ENCODE peak calls at places on chromosomes 6 and 20, in nine cellular contexts. One of them, this sample, is unnamed.

GRCh38 chr20:64077876-64078551 is 1.3 kb downstream of the RGS19 start:
- DNase-seq in NCI-H1436 treated with DMSO at 0.1 percent for 48 hours: no peak
- DNase-seq in RWPE1: no peak
- DNase-seq in stimulated activated naive CD8-positive, alpha-beta T cell treated with anti-CD3 and anti-CD28 coated beads, Interleukin-15, Interleukin-2, amounts not matched to agents 100 U/mL and 50 U/mL, for 24 hours: peak; percentile 67
- DNase-seq in NCI-H1105 treated with DMSO at 0.1 percent for 48 hours: no peak
- DNase-seq in small intestine: no peak
- DNase-seq in HFFc6: no peak
- DNase-seq in DMS153: no peak
- DNase-seq in GM20000: peak; percentile 58
- DNase-seq in this sample: no peak

GRCh38 chr6:106275692-106276091 is 49.9 kb downstream of the ATG5 start:
- DNase-seq in NCI-H1436 treated with DMSO at 0.1 percent for 48 hours: no peak
- DNase-seq in RWPE1: no peak
- DNase-seq in stimulated activated naive CD8-positive, alpha-beta T cell treated with anti-CD3 and anti-CD28 coated beads, Interleukin-15, Interleukin-2, amounts not matched to agents 100 U/mL and 50 U/mL, for 24 hours: no peak
- DNase-seq in NCI-H1105 treated with DMSO at 0.1 percent for 48 hours: no peak
- DNase-seq in small intestine: no peak
- DNase-seq in HFFc6: peak; percentile 50
- DNase-seq in DMS153: no peak
- DNase-seq in GM20000: no peak
- DNase-seq in this sample: no peak

GRCh38 chr6:90068835-90069478 is 174.7 kb downstream of the GJA10 start:
- DNase-seq in NCI-H1436 treated with DMSO at 0.1 percent for 48 hours: no peak
- DNase-seq in RWPE1: no peak
- DNase-seq in stimulated activated naive CD8-positive, alpha-beta T cell treated with anti-CD3 and anti-CD28 coated beads, Interleukin-15, Interleukin-2, amounts not matched to agents 100 U/mL and 50 U/mL, for 24 hours: no peak
- DNase-seq in NCI-H1105 treated with DMSO at 0.1 percent for 48 hours: no peak
- DNase-seq in small intestine: no peak
- DNase-seq in HFFc6: no peak
- DNase-seq in DMS153: no peak
- DNase-seq in GM20000: no peak
- DNase-seq in this sample: no peak

GRCh38 chr20:4283011-4283410 is 267.7 kb upstream of the RNF24 start:
- DNase-seq in NCI-H1436 treated with DMSO at 0.1 percent for 48 hours: no peak
- DNase-seq in RWPE1: no peak
- DNase-seq in stimulated activated naive CD8-positive, alpha-beta T cell treated with anti-CD3 and anti-CD28 coated beads, Interleukin-15, Interleukin-2, amounts not matched to agents 100 U/mL and 50 U/mL, for 24 hours: no peak
- DNase-seq in NCI-H1105 treated with DMSO at 0.1 percent for 48 hours: no peak
- DNase-seq in small intestine: no peak
- DNase-seq in HFFc6: peak; percentile 37
- DNase-seq in DMS153: no peak
- DNase-seq in GM20000: no peak
- DNase-seq in this sample: no peak

GRCh38 chr20:47761478-47762047 is 23.7 kb downstream of the SULF2 start:
- DNase-seq in NCI-H1436 treated with DMSO at 0.1 percent for 48 hours: no peak
- DNase-seq in RWPE1: no peak
- DNase-seq in stimulated activated naive CD8-positive, alpha-beta T cell treated with anti-CD3 and anti-CD28 coated beads, Interleukin-15, Interleukin-2, amounts not matched to agents 100 U/mL and 50 U/mL, for 24 hours: no peak
- DNase-seq in NCI-H1105 treated with DMSO at 0.1 percent for 48 hours: no peak
- DNase-seq in small intestine: no peak
- DNase-seq in HFFc6: no peak
- DNase-seq in DMS153: peak; percentile 38
- DNase-seq in GM20000: no peak
- DNase-seq in this sample: no peak

GRCh38 chr20:59390437-59390836 is 90.0 kb downstream of the EDN3 start:
- DNase-seq in NCI-H1436 treated with DMSO at 0.1 percent for 48 hours: no peak
- DNase-seq in RWPE1: no peak
- DNase-seq in stimulated activated naive CD8-positive, alpha-beta T cell treated with anti-CD3 and anti-CD28 coated beads, Interleukin-15, Interleukin-2, amounts not matched to agents 100 U/mL and 50 U/mL, for 24 hours: no peak
- DNase-seq in NCI-H1105 treated with DMSO at 0.1 percent for 48 hours: no peak
- DNase-seq in small intestine: no peak
- DNase-seq in HFFc6: no peak
- DNase-seq in DMS153: no peak
- DNase-seq in GM20000: no peak
- DNase-seq in this sample: no peak

GRCh38 chr20:50477260-50477659 is 32.9 kb upstream of the PTPN1 start:
- DNase-seq in NCI-H1436 treated with DMSO at 0.1 percent for 48 hours: no peak
- DNase-seq in RWPE1: no peak
- DNase-seq in stimulated activated naive CD8-positive, alpha-beta T cell treated with anti-CD3 and anti-CD28 coated beads, Interleukin-15, Interleukin-2, amounts not matched to agents 100 U/mL and 50 U/mL, for 24 hours: no peak
- DNase-seq in NCI-H1105 treated with DMSO at 0.1 percent for 48 hours: no peak
- DNase-seq in small intestine: no peak
- DNase-seq in HFFc6: no peak
- DNase-seq in DMS153: no peak
- DNase-seq in GM20000: no peak
- DNase-seq in this sample: no peak

GRCh38 chr20:25136643-25137559 is 55.0 kb upstream of the VSX1 start:
- DNase-seq in NCI-H1436 treated with DMSO at 0.1 percent for 48 hours: no peak
- DNase-seq in RWPE1: peak; percentile 67
- DNase-seq in stimulated activated naive CD8-positive, alpha-beta T cell treated with anti-CD3 and anti-CD28 coated beads, Interleukin-15, Interleukin-2, amounts not matched to agents 100 U/mL and 50 U/mL, for 24 hours: no peak
- DNase-seq in NCI-H1105 treated with DMSO at 0.1 percent for 48 hours: no peak
- DNase-seq in small intestine: peak; percentile 7
- DNase-seq in HFFc6: peak; percentile 92
- DNase-seq in DMS153: no peak
- DNase-seq in GM20000: no peak
- DNase-seq in this sample: no peak

GRCh38 chr6:160933256-160933655 is 58.3 kb upstream of the MAP3K4 start:
- DNase-seq in NCI-H1436 treated with DMSO at 0.1 percent for 48 hours: no peak
- DNase-seq in RWPE1: no peak
- DNase-seq in stimulated activated naive CD8-positive, alpha-beta T cell treated with anti-CD3 and anti-CD28 coated beads, Interleukin-15, Interleukin-2, amounts not matched to agents 100 U/mL and 50 U/mL, for 24 hours: no peak
- DNase-seq in NCI-H1105 treated with DMSO at 0.1 percent for 48 hours: no peak
- DNase-seq in small intestine: no peak
- DNase-seq in HFFc6: no peak
- DNase-seq in DMS153: no peak
- DNase-seq in GM20000: no peak
- DNase-seq in this sample: no peak

GRCh38 chr6:32047855-32048766 is 9.9 kb downstream of the CYP21A2 start:
- DNase-seq in NCI-H1436 treated with DMSO at 0.1 percent for 48 hours: no peak
- DNase-seq in RWPE1: peak; percentile 66
- DNase-seq in stimulated activated naive CD8-positive, alpha-beta T cell treated with anti-CD3 and anti-CD28 coated beads, Interleukin-15, Interleukin-2, amounts not matched to agents 100 U/mL and 50 U/mL, for 24 hours: peak; percentile 80
- DNase-seq in NCI-H1105 treated with DMSO at 0.1 percent for 48 hours: peak; percentile 0
- DNase-seq in small intestine: peak; percentile 79
- DNase-seq in HFFc6: peak; percentile 23
- DNase-seq in DMS153: peak; percentile 6
- DNase-seq in GM20000: peak; percentile 84
- DNase-seq in this sample: no peak

GRCh38 chr6:141291322-141291721 is 841.4 kb upstream of the GJE1 start:
- DNase-seq in NCI-H1436 treated with DMSO at 0.1 percent for 48 hours: no peak
- DNase-seq in RWPE1: no peak
- DNase-seq in stimulated activated naive CD8-positive, alpha-beta T cell treated with anti-CD3 and anti-CD28 coated beads, Interleukin-15, Interleukin-2, amounts not matched to agents 100 U/mL and 50 U/mL, for 24 hours: no peak
- DNase-seq in NCI-H1105 treated with DMSO at 0.1 percent for 48 hours: no peak
- DNase-seq in small intestine: no peak
- DNase-seq in HFFc6: no peak
- DNase-seq in DMS153: no peak
- DNase-seq in GM20000: no peak
- DNase-seq in this sample: no peak

GRCh38 chr6:69627625-69628024 is 169.2 kb downstream of the LMBRD1 start:
- DNase-seq in NCI-H1436 treated with DMSO at 0.1 percent for 48 hours: no peak
- DNase-seq in RWPE1: no peak
- DNase-seq in stimulated activated naive CD8-positive, alpha-beta T cell treated with anti-CD3 and anti-CD28 coated beads, Interleukin-15, Interleukin-2, amounts not matched to agents 100 U/mL and 50 U/mL, for 24 hours: no peak
- DNase-seq in NCI-H1105 treated with DMSO at 0.1 percent for 48 hours: no peak
- DNase-seq in small intestine: no peak
- DNase-seq in HFFc6: no peak
- DNase-seq in DMS153: no peak
- DNase-seq in GM20000: no peak
- DNase-seq in this sample: no peak

GRCh38 chr6:12851123-12851695 is 134.6 kb downstream of the PHACTR1 start:
- DNase-seq in NCI-H1436 treated with DMSO at 0.1 percent for 48 hours: no peak
- DNase-seq in RWPE1: no peak
- DNase-seq in stimulated activated naive CD8-positive, alpha-beta T cell treated with anti-CD3 and anti-CD28 coated beads, Interleukin-15, Interleukin-2, amounts not matched to agents 100 U/mL and 50 U/mL, for 24 hours: no peak
- DNase-seq in NCI-H1105 treated with DMSO at 0.1 percent for 48 hours: no peak
- DNase-seq in small intestine: no peak
- DNase-seq in HFFc6: peak; percentile 28
- DNase-seq in DMS153: no peak
- DNase-seq in GM20000: no peak
- DNase-seq in this sample: no peak

GRCh38 chr20:17461941-17462340 is 69.2 kb downstream of the BFSP1 start:
- DNase-seq in NCI-H1436 treated with DMSO at 0.1 percent for 48 hours: no peak
- DNase-seq in RWPE1: no peak
- DNase-seq in stimulated activated naive CD8-positive, alpha-beta T cell treated with anti-CD3 and anti-CD28 coated beads, Interleukin-15, Interleukin-2, amounts not matched to agents 100 U/mL and 50 U/mL, for 24 hours: no peak
- DNase-seq in NCI-H1105 treated with DMSO at 0.1 percent for 48 hours: no peak
- DNase-seq in small intestine: no peak
- DNase-seq in HFFc6: no peak
- DNase-seq in DMS153: no peak
- DNase-seq in GM20000: no peak
- DNase-seq in this sample: no peak

GRCh38 chr20:33377366-33377765 is 24.0 kb downstream of the CDK5RAP1 start:
- DNase-seq in NCI-H1436 treated with DMSO at 0.1 percent for 48 hours: no peak
- DNase-seq in RWPE1: no peak
- DNase-seq in stimulated activated naive CD8-positive, alpha-beta T cell treated with anti-CD3 and anti-CD28 coated beads, Interleukin-15, Interleukin-2, amounts not matched to agents 100 U/mL and 50 U/mL, for 24 hours: no peak
- DNase-seq in NCI-H1105 treated with DMSO at 0.1 percent for 48 hours: no peak
- DNase-seq in small intestine: no peak
- DNase-seq in HFFc6: no peak
- DNase-seq in DMS153: no peak
- DNase-seq in GM20000: no peak
- DNase-seq in this sample: no peak

GRCh38 chr6:6964675-6965074 is 143.1 kb upstream of the RREB1 start:
- DNase-seq in NCI-H1436 treated with DMSO at 0.1 percent for 48 hours: no peak
- DNase-seq in RWPE1: no peak
- DNase-seq in stimulated activated naive CD8-positive, alpha-beta T cell treated with anti-CD3 and anti-CD28 coated beads, Interleukin-15, Interleukin-2, amounts not matched to agents 100 U/mL and 50 U/mL, for 24 hours: no peak
- DNase-seq in NCI-H1105 treated with DMSO at 0.1 percent for 48 hours: no peak
- DNase-seq in small intestine: no peak
- DNase-seq in HFFc6: no peak
- DNase-seq in DMS153: no peak
- DNase-seq in GM20000: no peak
- DNase-seq in this sample: no peak

GRCh38 chr20:8693709-8694108 is 375.2 kb upstream of the PLCB4 start:
- DNase-seq in NCI-H1436 treated with DMSO at 0.1 percent for 48 hours: no peak
- DNase-seq in RWPE1: peak; percentile 3
- DNase-seq in stimulated activated naive CD8-positive, alpha-beta T cell treated with anti-CD3 and anti-CD28 coated beads, Interleukin-15, Interleukin-2, amounts not matched to agents 100 U/mL and 50 U/mL, for 24 hours: no peak
- DNase-seq in NCI-H1105 treated with DMSO at 0.1 percent for 48 hours: no peak
- DNase-seq in small intestine: no peak
- DNase-seq in HFFc6: peak; percentile 93
- DNase-seq in DMS153: no peak
- DNase-seq in GM20000: no peak
- DNase-seq in this sample: no peak

GRCh38 chr6:150723857-150724256 is 124.2 kb downstream of the PLEKHG1 start:
- DNase-seq in NCI-H1436 treated with DMSO at 0.1 percent for 48 hours: no peak
- DNase-seq in RWPE1: no peak
- DNase-seq in stimulated activated naive CD8-positive, alpha-beta T cell treated with anti-CD3 and anti-CD28 coated beads, Interleukin-15, Interleukin-2, amounts not matched to agents 100 U/mL and 50 U/mL, for 24 hours: no peak
- DNase-seq in NCI-H1105 treated with DMSO at 0.1 percent for 48 hours: no peak
- DNase-seq in small intestine: no peak
- DNase-seq in HFFc6: no peak
- DNase-seq in DMS153: no peak
- DNase-seq in GM20000: no peak
- DNase-seq in this sample: no peak

GRCh38 chr20:1286267-1287036 is 20.4 kb downstream of the SNPH start:
- DNase-seq in NCI-H1436 treated with DMSO at 0.1 percent for 48 hours: no peak
- DNase-seq in RWPE1: no peak
- DNase-seq in stimulated activated naive CD8-positive, alpha-beta T cell treated with anti-CD3 and anti-CD28 coated beads, Interleukin-15, Interleukin-2, amounts not matched to agents 100 U/mL and 50 U/mL, for 24 hours: no peak
- DNase-seq in NCI-H1105 treated with DMSO at 0.1 percent for 48 hours: no peak
- DNase-seq in small intestine: no peak
- DNase-seq in HFFc6: no peak
- DNase-seq in DMS153: no peak
- DNase-seq in GM20000: no peak
- DNase-seq in this sample: no peak

GRCh38 chr6:114747995-114748625 is 405.3 kb upstream of the HS3ST5 start:
- DNase-seq in NCI-H1436 treated with DMSO at 0.1 percent for 48 hours: peak; percentile 4
- DNase-seq in RWPE1: peak; percentile 9
- DNase-seq in stimulated activated naive CD8-positive, alpha-beta T cell treated with anti-CD3 and anti-CD28 coated beads, Interleukin-15, Interleukin-2, amounts not matched to agents 100 U/mL and 50 U/mL, for 24 hours: peak; percentile 38
- DNase-seq in NCI-H1105 treated with DMSO at 0.1 percent for 48 hours: peak; percentile 50
- DNase-seq in small intestine: peak; percentile 16
- DNase-seq in HFFc6: peak; percentile 41
- DNase-seq in DMS153: no peak
- DNase-seq in GM20000: peak; percentile 19
- DNase-seq in this sample: peak; percentile 39

GRCh38 chr20:23085415-23086055 is 589 bp downstream of the CD93 start:
- DNase-seq in NCI-H1436 treated with DMSO at 0.1 percent for 48 hours: no peak
- DNase-seq in RWPE1: no peak
- DNase-seq in stimulated activated naive CD8-positive, alpha-beta T cell treated with anti-CD3 and anti-CD28 coated beads, Interleukin-15, Interleukin-2, amounts not matched to agents 100 U/mL and 50 U/mL, for 24 hours: no peak
- DNase-seq in NCI-H1105 treated with DMSO at 0.1 percent for 48 hours: no peak
- DNase-seq in small intestine: no peak
- DNase-seq in HFFc6: no peak
- DNase-seq in DMS153: no peak
- DNase-seq in GM20000: no peak
- DNase-seq in this sample: no peak

GRCh38 chr20:60459212-60459611 is 501.0 kb downstream of the CDH26 start:
- DNase-seq in NCI-H1436 treated with DMSO at 0.1 percent for 48 hours: no peak
- DNase-seq in RWPE1: no peak
- DNase-seq in stimulated activated naive CD8-positive, alpha-beta T cell treated with anti-CD3 and anti-CD28 coated beads, Interleukin-15, Interleukin-2, amounts not matched to agents 100 U/mL and 50 U/mL, for 24 hours: no peak
- DNase-seq in NCI-H1105 treated with DMSO at 0.1 percent for 48 hours: no peak
- DNase-seq in small intestine: no peak
- DNase-seq in HFFc6: no peak
- DNase-seq in DMS153: no peak
- DNase-seq in GM20000: no peak
- DNase-seq in this sample: no peak

GRCh38 chr6:142350309-142350708 is 48.5 kb downstream of the ADGRG6 start:
- DNase-seq in NCI-H1436 treated with DMSO at 0.1 percent for 48 hours: no peak
- DNase-seq in RWPE1: no peak
- DNase-seq in stimulated activated naive CD8-positive, alpha-beta T cell treated with anti-CD3 and anti-CD28 coated beads, Interleukin-15, Interleukin-2, amounts not matched to agents 100 U/mL and 50 U/mL, for 24 hours: no peak
- DNase-seq in NCI-H1105 treated with DMSO at 0.1 percent for 48 hours: no peak
- DNase-seq in small intestine: no peak
- DNase-seq in HFFc6: no peak
- DNase-seq in DMS153: no peak
- DNase-seq in GM20000: no peak
- DNase-seq in this sample: no peak

GRCh38 chr6:11161031-11161966 is 49.8 kb upstream of the ERVFRD-1 start:
- DNase-seq in NCI-H1436 treated with DMSO at 0.1 percent for 48 hours: no peak
- DNase-seq in RWPE1: no peak
- DNase-seq in stimulated activated naive CD8-positive, alpha-beta T cell treated with anti-CD3 and anti-CD28 coated beads, Interleukin-15, Interleukin-2, amounts not matched to agents 100 U/mL and 50 U/mL, for 24 hours: no peak
- DNase-seq in NCI-H1105 treated with DMSO at 0.1 percent for 48 hours: no peak
- DNase-seq in small intestine: no peak
- DNase-seq in HFFc6: peak; percentile 26
- DNase-seq in DMS153: no peak
- DNase-seq in GM20000: no peak
- DNase-seq in this sample: no peak

GRCh38 chr6:46850781-46851180 is 57.6 kb downstream of the MEP1A start:
- DNase-seq in NCI-H1436 treated with DMSO at 0.1 percent for 48 hours: no peak
- DNase-seq in RWPE1: no peak
- DNase-seq in stimulated activated naive CD8-positive, alpha-beta T cell treated with anti-CD3 and anti-CD28 coated beads, Interleukin-15, Interleukin-2, amounts not matched to agents 100 U/mL and 50 U/mL, for 24 hours: no peak
- DNase-seq in NCI-H1105 treated with DMSO at 0.1 percent for 48 hours: no peak
- DNase-seq in small intestine: no peak
- DNase-seq in HFFc6: no peak
- DNase-seq in DMS153: no peak
- DNase-seq in GM20000: no peak
- DNase-seq in this sample: no peak

GRCh38 chr20:20211274-20211987 is 156.5 kb upstream of the INSM1 start:
- DNase-seq in NCI-H1436 treated with DMSO at 0.1 percent for 48 hours: no peak
- DNase-seq in RWPE1: no peak
- DNase-seq in stimulated activated naive CD8-positive, alpha-beta T cell treated with anti-CD3 and anti-CD28 coated beads, Interleukin-15, Interleukin-2, amounts not matched to agents 100 U/mL and 50 U/mL, for 24 hours: no peak
- DNase-seq in NCI-H1105 treated with DMSO at 0.1 percent for 48 hours: peak; percentile 30
- DNase-seq in small intestine: peak; percentile 30
- DNase-seq in HFFc6: peak; percentile 59
- DNase-seq in DMS153: no peak
- DNase-seq in GM20000: no peak
- DNase-seq in this sample: peak; percentile 78

GRCh38 chr6:38187688-38188590 is 368.4 kb downstream of the ZFAND3 start:
- DNase-seq in NCI-H1436 treated with DMSO at 0.1 percent for 48 hours: no peak
- DNase-seq in RWPE1: no peak
- DNase-seq in stimulated activated naive CD8-positive, alpha-beta T cell treated with anti-CD3 and anti-CD28 coated beads, Interleukin-15, Interleukin-2, amounts not matched to agents 100 U/mL and 50 U/mL, for 24 hours: no peak
- DNase-seq in NCI-H1105 treated with DMSO at 0.1 percent for 48 hours: no peak
- DNase-seq in small intestine: no peak
- DNase-seq in HFFc6: no peak
- DNase-seq in DMS153: no peak
- DNase-seq in GM20000: no peak
- DNase-seq in this sample: no peak

GRCh38 chr20:38421915-38422314 is 13.2 kb downstream of the SNHG17 start:
- DNase-seq in NCI-H1436 treated with DMSO at 0.1 percent for 48 hours: no peak
- DNase-seq in RWPE1: no peak
- DNase-seq in stimulated activated naive CD8-positive, alpha-beta T cell treated with anti-CD3 and anti-CD28 coated beads, Interleukin-15, Interleukin-2, amounts not matched to agents 100 U/mL and 50 U/mL, for 24 hours: no peak
- DNase-seq in NCI-H1105 treated with DMSO at 0.1 percent for 48 hours: no peak
- DNase-seq in small intestine: no peak
- DNase-seq in HFFc6: no peak
- DNase-seq in DMS153: no peak
- DNase-seq in GM20000: no peak
- DNase-seq in this sample: no peak

GRCh38 chr20:47586648-47587306 is 85.1 kb downstream of the NCOA3 start:
- DNase-seq in NCI-H1436 treated with DMSO at 0.1 percent for 48 hours: no peak
- DNase-seq in RWPE1: no peak
- DNase-seq in stimulated activated naive CD8-positive, alpha-beta T cell treated with anti-CD3 and anti-CD28 coated beads, Interleukin-15, Interleukin-2, amounts not matched to agents 100 U/mL and 50 U/mL, for 24 hours: no peak
- DNase-seq in NCI-H1105 treated with DMSO at 0.1 percent for 48 hours: peak; percentile 25
- DNase-seq in small intestine: no peak
- DNase-seq in HFFc6: no peak
- DNase-seq in DMS153: no peak
- DNase-seq in GM20000: no peak
- DNase-seq in this sample: no peak